ENCODE peak calls at places on chromosomes 12 and 14, in four cellular contexts. F is esophagus squamous epithelium, R is upper lobe of right lung, E is pancreas. S is an unnamed sample.

GRCh38 chr12:124744659-124745467 is 118.8 kb downstream of the SCARB1 start:
- DNase-seq in F (no peak), R (no peak), E (no peak), S (no peak)

GRCh38 chr12:124440841-124441381 is 126.5 kb downstream of the NCOR2 start:
- DNase-seq in F (no peak), R (no peak), E (no peak), S (no peak)

GRCh38 chr12:122081697-122082221 is 3.2 kb downstream of the MLXIP start:
- DNase-seq in F (no peak), R (peak), E (peak), S (peak)

GRCh38 chr12:75979181-75979580 is 52.4 kb downstream of the PHLDA1 start:
- DNase-seq in F (no peak), R (no peak), E (no peak), S (no peak)

GRCh38 chr12:76303365-76303764 is 44.9 kb downstream of the BBS10 start:
- DNase-seq in F (no peak), R (no peak), E (no peak), S (no peak)

GRCh38 chr12:118166946-118167345 is 31.0 kb downstream of the PEBP1 start:
- DNase-seq in F (no peak), R (no peak), E (no peak), S (no peak)

GRCh38 chr12:54301428-54302045 is 722 bp upstream of the NFE2 start:
- DNase-seq in F (no peak), R (no peak), E (no peak), S (no peak)

GRCh38 chr12:101875112-101875961 is 2.0 kb upstream of the DRAM1 start:
- DNase-seq in F (no peak), R (no peak), E (no peak), S (no peak)

GRCh38 chr14:101737414-101738367 is 23.8 kb upstream of the PPP2R5C start:
- DNase-seq in F (no peak), R (no peak), E (no peak), S (no peak)

GRCh38 chr12:97643961-97644360 is 181.4 kb downstream of the RMST start:
- DNase-seq in F (no peak), R (no peak), E (no peak), S (no peak)

GRCh38 chr14:64764641-64765520 is 60.7 kb downstream of the PLEKHG3 start:
- DNase-seq in F (no peak), R (peak), E (peak), S (peak)

GRCh38 chr12:24373004-24373403 is 423.5 kb upstream of the SOX5 start:
- DNase-seq in F (no peak), R (no peak), E (no peak), S (no peak)

GRCh38 chr12:96434107-96434506 is 33.9 kb upstream of the CDK17 start:
- DNase-seq in F (no peak), R (no peak), E (no peak), S (no peak)

GRCh38 chr12:91422107-91422506 is 239.5 kb upstream of the DCN start:
- DNase-seq in F (no peak), R (no peak), E (no peak), S (no peak)

GRCh38 chr14:55448146-55448614 is 7.8 kb upstream of the TBPL2 start:
- DNase-seq in F (no peak), R (no peak), E (no peak), S (no peak)

GRCh38 chr14:103782376-103782775 is 65.0 kb downstream of the PPP1R13B start:
- DNase-seq in F (no peak), R (no peak), E (no peak), S (peak)

GRCh38 chr14:67391266-67391665 is 20.7 kb downstream of the PLEK2 start:
- DNase-seq in F (no peak), R (no peak), E (no peak), S (no peak)

GRCh38 chr14:67395086-67395875 is 16.7 kb downstream of the PLEK2 start:
- DNase-seq in F (no peak), R (no peak), E (no peak), S (no peak)

GRCh38 chr14:67392123-67392522 is 19.8 kb downstream of the PLEK2 start:
- DNase-seq in F (no peak), R (no peak), E (no peak), S (no peak)

GRCh38 chr14:67393689-67394088 is 18.3 kb downstream of the PLEK2 start:
- DNase-seq in F (no peak), R (no peak), E (no peak), S (no peak)

DNA sequence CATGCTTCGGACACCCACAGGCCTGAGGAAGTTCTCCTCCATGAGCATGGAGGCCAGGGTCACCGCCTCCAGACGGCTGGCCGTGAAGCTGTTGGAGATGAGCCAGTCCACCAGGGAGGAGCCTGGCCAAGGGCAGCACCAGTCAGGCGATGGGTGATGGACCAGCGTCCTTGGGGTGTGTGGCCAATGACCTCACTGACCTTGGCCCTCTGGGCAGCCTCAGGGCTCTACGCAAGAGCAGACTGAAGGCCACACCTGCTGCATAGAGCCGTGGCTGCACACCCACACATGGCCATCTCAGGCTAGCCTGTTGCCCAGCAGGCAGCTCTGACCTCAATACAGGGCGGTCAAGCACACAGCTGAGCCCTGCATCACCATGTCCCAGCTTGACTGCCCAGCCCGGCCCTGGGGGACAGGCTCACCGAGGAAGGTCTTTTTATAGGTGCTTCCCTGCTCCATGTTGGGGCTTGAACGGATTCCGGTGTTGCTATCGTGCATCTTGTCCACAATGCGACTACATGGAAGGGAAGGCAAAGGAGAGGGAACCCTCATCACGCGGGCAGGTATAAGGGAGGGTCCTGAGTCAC is 19.1 kb downstream of the PLEK2 start:
- DNase-seq in F (no peak), R (no peak), E (no peak), S (no peak)
- H3K27ac ChIP-seq in F (no peak), R (no peak), E (no peak), S (no peak)

GRCh38 chr14:92651106-92651792 is 97.2 kb downstream of the LGMN start:
- DNase-seq in F (no peak), R (peak), E (no peak), S (no peak)

GRCh38 chr14:92650581-92651105 is 97.8 kb downstream of the LGMN start:
- DNase-seq in F (no peak), R (no peak), E (no peak), S (no peak)

GRCh38 chr14:92653162-92653651 is 95.2 kb downstream of the LGMN start:
- DNase-seq in F (no peak), R (no peak), E (no peak), S (no peak)

GRCh38 chr14:92652413-92653151 is 95.8 kb downstream of the LGMN start:
- DNase-seq in F (no peak), R (peak), E (no peak), S (no peak)

DNA sequence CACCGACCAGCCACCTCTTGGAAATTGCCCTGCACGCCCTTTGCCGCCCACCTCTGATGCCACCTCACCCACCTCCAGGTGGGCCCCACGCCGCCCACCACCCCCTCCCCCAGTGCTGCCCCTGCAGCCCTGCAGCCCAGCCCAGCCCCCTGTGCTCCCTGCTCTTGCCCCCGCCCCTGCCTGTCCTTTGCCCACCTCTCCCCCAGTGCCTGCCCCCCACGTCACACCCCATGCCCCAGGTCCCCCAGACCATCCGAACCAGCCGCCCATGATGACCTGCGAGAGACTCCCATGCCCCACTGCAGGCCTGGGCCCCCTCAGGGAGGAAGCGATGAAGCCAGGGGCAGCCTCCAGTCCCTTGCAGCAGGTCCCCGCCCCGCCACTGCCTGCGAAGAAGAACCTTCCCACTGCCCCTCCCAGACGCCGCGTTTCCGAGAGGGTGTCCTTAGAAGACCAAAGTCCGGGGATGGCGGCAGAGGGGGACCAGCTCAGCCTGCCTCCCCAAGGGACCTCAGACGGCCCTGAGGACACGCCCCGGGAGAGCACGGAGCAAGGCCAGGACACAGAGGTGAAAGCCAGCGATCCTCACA is 96.5 kb downstream of the LGMN start:
- DNase-seq in F (no peak), R (peak), E (no peak), S (no peak)
- H3K4me3 ChIP-seq in F (peak), R (peak), E (no peak), S (no peak)

GRCh38 chr14:100098171-100098570 is 32.9 kb downstream of the EVL start:
- DNase-seq in F (no peak), R (no peak), E (no peak), S (no peak)

GRCh38 chr14:100092832-100093231 is 27.6 kb downstream of the EVL start:
- DNase-seq in F (no peak), R (no peak), E (no peak), S (no peak)

GRCh38 chr14:100096656-100097055 is 31.4 kb downstream of the EVL start:
- DNase-seq in F (no peak), R (no peak), E (no peak), S (no peak)

GRCh38 chr14:100091386-100091785 is 26.2 kb downstream of the EVL start:
- DNase-seq in F (no peak), R (no peak), E (no peak), S (no peak)

DNA sequence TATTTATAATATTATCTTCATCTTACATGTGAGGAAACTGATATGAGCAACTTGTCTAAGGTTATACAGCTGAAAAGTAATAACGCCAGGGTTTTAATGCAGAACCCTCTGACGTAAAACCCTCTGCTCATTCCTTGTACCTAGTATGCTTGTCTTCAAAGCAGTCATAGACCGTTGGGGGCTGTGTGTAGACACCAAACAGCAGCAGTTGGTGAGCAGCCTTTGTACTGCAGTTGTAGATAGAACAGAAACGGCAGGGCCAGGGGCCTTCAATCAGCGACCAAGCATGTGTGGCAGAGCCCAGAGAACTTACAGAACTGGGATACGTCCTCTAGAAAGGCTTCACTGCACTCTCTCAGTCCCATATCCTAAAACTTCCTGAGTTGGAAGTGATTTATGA is 28.1 kb downstream of the EVL start:
- DNase-seq in F (no peak), R (no peak), E (no peak), S (no peak)
- TF ChIP-seq CTCF in F (no peak), R (no peak), E (no peak), S (no peak)

GRCh38 chr12:53234236-53234635 is 2.2 kb upstream of the RARG start:
- DNase-seq in F (no peak), R (no peak), E (no peak), S (no peak)
- H3K27ac ChIP-seq in F (peak), R (no peak), E (no peak), S (no peak)

DNA sequence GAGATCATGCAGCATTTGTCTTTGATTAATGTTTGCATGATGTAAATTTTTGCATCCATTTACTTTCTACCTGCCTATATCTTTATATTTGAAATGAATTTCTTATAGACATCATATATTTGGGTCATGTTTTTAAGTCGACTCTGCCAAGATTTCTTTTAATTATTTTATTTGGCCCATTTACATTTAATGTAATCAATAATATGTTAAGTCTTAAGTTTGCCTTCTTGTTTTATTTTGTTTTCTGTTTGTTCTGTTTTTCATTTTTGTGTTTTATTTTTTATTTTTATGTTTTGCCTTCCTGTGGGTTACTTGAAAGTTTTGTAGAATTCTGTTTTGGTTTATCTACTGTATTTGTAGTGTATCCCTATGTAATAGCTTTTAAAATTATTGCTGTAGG is 33.2 kb upstream of the GUCY2C start:
- DNase-seq in F (no peak), R (no peak), E (no peak), S (no peak)
- H3K4me3 ChIP-seq in F (no peak), R (no peak), E (no peak), S (no peak)

GRCh38 chr12:5493018-5493417 is 61.1 kb downstream of the NTF3 start:
- DNase-seq in F (no peak), R (no peak), E (no peak), S (no peak)
- TF ChIP-seq CTCF in F (no peak), R (no peak), E (no peak), S (no peak)

GRCh38 chr14:32512348-32512747 is 183.2 kb downstream of the AKAP6 start:
- DNase-seq in F (no peak), R (no peak), E (no peak), S (no peak)
- H3K27ac ChIP-seq in F (no peak), R (no peak), E (no peak), S (peak)

GRCh38 chr14:24052656-24053547 is 1.1 kb downstream of the CARMIL3 start:
- DNase-seq in F (no peak), R (no peak), E (peak), S (peak)
- H3K4me3 ChIP-seq in F (peak), R (peak), E (peak), S (peak)

GRCh38 chr12:93563807-93564538 is 8.5 kb upstream of the SOCS2 start:
- DNase-seq in F (no peak), R (no peak), E (no peak), S (no peak)
- TF ChIP-seq CTCF in F (no peak), R (no peak), E (no peak), S (no peak)

DNA sequence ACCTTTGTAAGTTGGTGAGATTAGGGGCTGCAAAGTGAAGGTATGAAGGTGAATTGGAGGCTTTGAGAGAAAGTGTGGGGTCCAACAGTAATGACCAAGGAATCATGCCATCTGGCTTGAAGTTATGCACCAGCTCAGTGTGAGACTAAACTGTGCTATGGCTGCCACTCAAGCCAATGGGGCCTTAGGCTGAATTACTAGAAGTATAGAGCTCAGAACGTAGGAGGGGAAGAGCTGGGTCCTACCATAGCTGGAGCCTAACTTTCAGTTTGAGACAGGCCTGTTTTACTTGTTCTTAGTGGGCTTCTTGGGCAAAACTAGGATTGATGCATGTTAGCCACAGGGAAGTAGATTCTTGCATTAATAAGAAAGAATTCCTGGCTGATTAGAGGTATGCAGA is 194.0 kb downstream of the TSPAN9 start:
- DNase-seq in F (no peak), R (no peak), E (no peak), S (no peak)
- H3K27ac ChIP-seq in F (no peak), R (no peak), E (no peak), S (no peak)